ENCODE peak calls at places on chromosome 2, in nine cellular contexts. W is GM18507, C is transverse colon, A is lower lobe of right lung, Y is GM23248, Q is IMR-90, E is HS-5, L is stromal cell of bone marrow, S is iris pigment epithelial cell. Z is an unnamed sample.

GRCh38 chr2:138137949-138138348 is 173.7 kb downstream of the HNMT start:
- DNase-seq in W (no peak), C (no peak), A (no peak), Y (no peak), Q (no peak), E (no peak), L (no peak), S (no peak), Z (no peak)

GRCh38 chr2:162766092-162766491 is 72.5 kb downstream of the KCNH7 start:
- DNase-seq in W (no peak), C (no peak), A (no peak), Y (no peak), Q (no peak), E (no peak), L (no peak), S (no peak), Z (no peak)

GRCh38 chr2:73205611-73206010 is 3.2 kb downstream of the NOTO start:
- DNase-seq in W (no peak), C (no peak), A (no peak), Y (no peak), Q (no peak), E (no peak), L (no peak), S (no peak), Z (no peak)

GRCh38 chr2:234355798-234356365 is 141.0 kb downstream of the ARL4C start:
- DNase-seq in W (no peak), C (no peak), A (no peak), Y (no peak), Q (no peak), E (no peak), L (no peak), S (no peak), Z (no peak)

GRCh38 chr2:55419236-55419513 is 481 bp downstream of the CCDC88A start:
- DNase-seq in W (no peak), C (peak), A (no peak), Y (peak), Q (peak), E (no peak), L (no peak), S (no peak), Z (peak)

GRCh38 chr2:104755026-104755856 is 98.7 kb upstream of the POU3F3 start:
- DNase-seq in W (no peak), C (no peak), A (peak), Y (peak), Q (no peak), E (no peak), L (no peak), S (no peak), Z (no peak)

GRCh38 chr2:196729418-196729817 is 70.1 kb downstream of the GTF3C3 start:
- DNase-seq in W (no peak), C (no peak), A (no peak), Y (no peak), Q (no peak), E (no peak), L (no peak), S (no peak), Z (no peak)

GRCh38 chr2:42938671-42939370 is 146.4 kb upstream of the HAAO start:
- DNase-seq in W (no peak), C (no peak), A (no peak), Y (no peak), Q (no peak), E (no peak), L (no peak), S (no peak), Z (no peak)

GRCh38 chr2:239197146-239197545 is 203.7 kb downstream of the HDAC4 start:
- DNase-seq in W (no peak), C (no peak), A (no peak), Y (no peak), Q (no peak), E (no peak), L (no peak), S (no peak), Z (no peak)

GRCh38 chr2:221420245-221420644 is 151.9 kb downstream of the EPHA4 start:
- DNase-seq in W (no peak), C (no peak), A (no peak), Y (no peak), Q (no peak), E (no peak), L (no peak), S (no peak), Z (no peak)

GRCh38 chr2:76437564-76437963 is 726.8 kb upstream of the GCFC2 start:
- DNase-seq in W (no peak), C (no peak), A (no peak), Y (no peak), Q (no peak), E (no peak), L (no peak), S (no peak), Z (no peak)

GRCh38 chr2:190882831-190883582 is 2.4 kb downstream of the GLS start:
- DNase-seq in W (no peak), C (no peak), A (no peak), Y (peak), Q (no peak), E (no peak), L (no peak), S (no peak), Z (peak)

GRCh38 chr2:120934891-120935338 is 199.2 kb downstream of the GLI2 start:
- DNase-seq in W (no peak), C (peak), A (no peak), Y (peak), Q (peak), E (peak), L (peak), S (peak), Z (peak)

GRCh38 chr2:60837123-60837522 is 44.3 kb upstream of the REL start:
- DNase-seq in W (no peak), C (no peak), A (no peak), Y (no peak), Q (no peak), E (no peak), L (no peak), S (no peak), Z (no peak)

GRCh38 chr2:740446-741293 is 63.5 kb upstream of the TMEM18 start:
- DNase-seq in W (no peak), C (peak), A (peak), Y (peak), Q (peak), E (peak), L (peak), S (peak), Z (peak)

GRCh38 chr2:27875089-27875881 is 14.9 kb downstream of the RBKS start:
- DNase-seq in W (no peak), C (no peak), A (no peak), Y (no peak), Q (no peak), E (no peak), L (no peak), S (no peak), Z (no peak)